ENCODE peak calls at places on chromosome 2, in four cellular contexts. G is A549, M is K562, F is HepG2. U is an unnamed sample.

GRCh38 chr2:38462121-38462634 is 85.1 kb upstream of the ATL2 start:
- DNase-seq in G (peak), M (peak), F (no peak), U (no peak)

GRCh38 chr2:42249887-42250286 is 80.7 kb downstream of the EML4 start:
- DNase-seq in G (no peak), M (no peak), F (no peak), U (no peak)

GRCh38 chr2:74002515-74003391 is 18.0 kb downstream of the TET3 start:
- DNase-seq in G (peak), M (peak), F (peak), U (peak)

GRCh38 chr2:162211747-162212146 is 31.5 kb downstream of the FAP start:
- DNase-seq in G (no peak), F (no peak), M (no peak), U (no peak)

GRCh38 chr2:61538920-61539559 is 884 bp upstream of the XPO1 start:
- DNase-seq in F (peak), M (no peak), G (peak), U (no peak)

GRCh38 chr2:37625781-37626548 is 45.5 kb downstream of the CDC42EP3 start:
- DNase-seq in G (no peak), M (no peak), F (no peak), U (no peak)

GRCh38 chr2:216516730-216517350 is 18.2 kb downstream of the RPL37A start:
- DNase-seq in M (peak), G (peak), F (no peak), U (no peak)

GRCh38 chr2:86298411-86299390 is 38.7 kb downstream of the REEP1 start:
- DNase-seq in M (no peak), F (peak), G (peak), U (peak)

GRCh38 chr2:68292108-68292710 is 27.5 kb downstream of the CNRIP1 start:
- DNase-seq in F (peak), M (peak), G (peak), U (no peak)

GRCh38 chr2:238657132-238658053 is 190.5 kb upstream of the TWIST2 start:
- DNase-seq in M (no peak), F (no peak), G (no peak), U (no peak)

GRCh38 chr2:117195381-117195780 is 619.1 kb upstream of the DDX18 start:
- DNase-seq in M (no peak), G (no peak), F (no peak), U (no peak)

GRCh38 chr2:161036926-161037325 is 123.3 kb upstream of the TANK start:
- DNase-seq in G (no peak), F (no peak), M (no peak), U (no peak)

GRCh38 chr2:16666453-16666801 is 793 bp upstream of the CYRIA start:
- DNase-seq in G (no peak), F (no peak), M (no peak), U (peak)

GRCh38 chr2:196263181-196263747 is 91.9 kb upstream of the STK17B start:
- DNase-seq in F (no peak), G (no peak), M (peak), U (no peak)

GRCh38 chr2:46669996-46670793 is 190.8 kb downstream of the TMEM247 start:
- DNase-seq in F (no peak), M (no peak), G (peak), U (no peak)

GRCh38 chr2:75751824-75752468 is 41.2 kb upstream of the GCFC2 start:
- DNase-seq in F (no peak), M (no peak), G (no peak), U (no peak)

GRCh38 chr2:166031054-166031453 is 77.5 kb upstream of the TTC21B start:
- DNase-seq in G (no peak), F (no peak), M (no peak), U (no peak)

GRCh38 chr2:177338177-177338721 is 54.3 kb upstream of the AGPS start:
- DNase-seq in G (peak), F (peak), M (no peak), U (no peak)

GRCh38 chr2:161122772-161123530 is 37.3 kb upstream of the TANK start:
- DNase-seq in M (peak), F (peak), G (peak), U (no peak)

GRCh38 chr2:60385648-60386047 is 167.8 kb downstream of the BCL11A start:
- DNase-seq in F (no peak), G (no peak), M (no peak), U (no peak)

GRCh38 chr2:31296641-31297287 is 62.8 kb downstream of the EHD3 start:
- DNase-seq in M (no peak), F (no peak), G (no peak), U (no peak)

GRCh38 chr2:42254186-42254911 is 85.2 kb downstream of the EML4 start:
- DNase-seq in G (no peak), F (no peak), M (no peak), U (no peak)

GRCh38 chr2:109393211-109393610 is 220.6 kb downstream of the SEPTIN10 start:
- DNase-seq in G (no peak), F (no peak), M (no peak), U (no peak)

GRCh38 chr2:103887625-103888024 is 966.3 kb upstream of the POU3F3 start:
- DNase-seq in M (no peak), G (no peak), F (no peak), U (no peak)

GRCh38 chr2:100247256-100248043 is 74.9 kb downstream of the LONRF2 start:
- DNase-seq in M (no peak), G (no peak), F (no peak), U (no peak)

GRCh38 chr2:116510117-116510671 is 1304.3 kb upstream of the DDX18 start:
- DNase-seq in M (no peak), F (peak), G (peak), U (no peak)

GRCh38 chr2:37215255-37215654 is 16.1 kb downstream of the CEBPZ start:
- DNase-seq in G (no peak), F (no peak), M (no peak), U (no peak)

GRCh38 chr2:156110890-156111289 is 221.6 kb downstream of the NR4A2 start:
- DNase-seq in M (peak), F (peak), G (peak), U (peak)

GRCh38 chr2:15041429-15041837 is 408.9 kb downstream of the LRATD1 start:
- DNase-seq in F (no peak), M (no peak), G (no peak), U (no peak)

GRCh38 chr2:13106302-13106701 is 389.6 kb downstream of the TRIB2 start:
- DNase-seq in F (no peak), M (no peak), G (no peak), U (no peak)

GRCh38 chr2:68548396-68548795 is 81.0 kb downstream of the APLF start:
- DNase-seq in G (no peak), M (no peak), F (no peak), U (no peak)

GRCh38 chr2:96913398-96914202 is 43.7 kb upstream of the SEMA4C start:
- DNase-seq in G (no peak), F (peak), M (no peak), U (no peak)

GRCh38 chr2:88091943-88092342 is 24.3 kb downstream of the SMYD1 start:
- DNase-seq in G (no peak), F (no peak), M (no peak), U (no peak)

GRCh38 chr2:79585701-79586428 is 73.0 kb downstream of the CTNNA2 start:
- DNase-seq in M (no peak), G (peak), F (no peak), U (no peak)

GRCh38 chr2:28952806-28953190 is 28.3 kb upstream of the TOGARAM2 start:
- DNase-seq in G (peak), M (peak), F (no peak), U (no peak)

GRCh38 chr2:205659922-205660321 is 22.4 kb upstream of the NRP2 start:
- DNase-seq in F (no peak), G (no peak), M (no peak), U (no peak)

GRCh38 chr2:205660521-205661124 is 21.7 kb upstream of the NRP2 start:
- DNase-seq in M (no peak), F (no peak), G (peak), U (no peak)

GRCh38 chr2:205665791-205666190 is 16.5 kb upstream of the NRP2 start:
- DNase-seq in G (no peak), F (no peak), M (no peak), U (no peak)

GRCh38 chr2:205658572-205658971 is 23.7 kb upstream of the NRP2 start:
- DNase-seq in M (no peak), G (no peak), F (no peak), U (no peak)

DNA sequence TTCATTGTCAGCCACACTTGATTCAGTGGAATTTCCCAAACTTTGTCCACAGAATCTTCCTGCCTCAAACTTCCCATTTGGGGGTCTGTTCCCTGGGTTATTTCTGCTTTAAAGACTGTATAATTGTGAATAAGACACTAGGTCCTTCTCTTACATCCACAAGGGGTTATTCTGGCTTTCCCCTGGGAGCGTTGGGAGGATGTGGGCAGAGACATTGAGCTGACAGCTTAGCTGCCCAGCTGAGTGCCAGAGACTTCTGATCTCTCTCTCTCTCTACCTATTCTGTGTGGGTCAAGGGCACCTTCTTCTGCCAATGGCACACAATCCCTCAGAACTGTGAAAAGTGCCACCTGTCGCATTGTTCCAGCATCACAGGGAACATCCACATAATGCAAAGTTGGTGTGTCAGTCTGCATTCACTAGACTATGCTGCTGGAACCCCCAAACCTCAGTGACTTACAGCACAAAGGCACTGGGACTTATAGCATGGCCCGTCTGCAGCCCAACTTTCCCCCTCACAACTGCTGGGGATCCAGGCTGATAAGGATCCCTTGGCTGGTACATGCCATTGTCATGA is 19.8 kb upstream of the NRP2 start:
- DNase-seq in G (no peak), M (no peak), F (no peak), U (no peak)
- TF ChIP-seq NR3C1 in G (no peak), M (no peak), F (no peak), U (no peak)

GRCh38 chr2:203675086-203675485 is 31.4 kb upstream of the CD28 start:
- DNase-seq in F (no peak), G (no peak), M (no peak), U (no peak)
- TF ChIP-seq NR3C1 in F (no peak), G (no peak), M (no peak), U (no peak)

GRCh38 chr2:124024491-124025348 is at the start of gene CNTNAP5:
- DNase-seq in M (peak), G (no peak), F (no peak), U (peak)
- TF ChIP-seq NR3C1 in M (no peak), G (no peak), F (no peak), U (peak)

GRCh38 chr2:71457959-71458322 is 4.6 kb downstream of the DYSF start:
- DNase-seq in F (no peak), G (no peak), M (no peak), U (no peak)

GRCh38 chr2:71459084-71459431 is 5.7 kb downstream of the DYSF start:
- DNase-seq in G (no peak), M (no peak), F (no peak), U (no peak)

GRCh38 chr2:71460056-71460455 is 6.7 kb downstream of the DYSF start:
- DNase-seq in G (no peak), M (no peak), F (no peak), U (no peak)

GRCh38 chr2:71457123-71457958 is 4.0 kb downstream of the DYSF start:
- DNase-seq in M (peak), G (no peak), F (no peak), U (no peak)

DNA sequence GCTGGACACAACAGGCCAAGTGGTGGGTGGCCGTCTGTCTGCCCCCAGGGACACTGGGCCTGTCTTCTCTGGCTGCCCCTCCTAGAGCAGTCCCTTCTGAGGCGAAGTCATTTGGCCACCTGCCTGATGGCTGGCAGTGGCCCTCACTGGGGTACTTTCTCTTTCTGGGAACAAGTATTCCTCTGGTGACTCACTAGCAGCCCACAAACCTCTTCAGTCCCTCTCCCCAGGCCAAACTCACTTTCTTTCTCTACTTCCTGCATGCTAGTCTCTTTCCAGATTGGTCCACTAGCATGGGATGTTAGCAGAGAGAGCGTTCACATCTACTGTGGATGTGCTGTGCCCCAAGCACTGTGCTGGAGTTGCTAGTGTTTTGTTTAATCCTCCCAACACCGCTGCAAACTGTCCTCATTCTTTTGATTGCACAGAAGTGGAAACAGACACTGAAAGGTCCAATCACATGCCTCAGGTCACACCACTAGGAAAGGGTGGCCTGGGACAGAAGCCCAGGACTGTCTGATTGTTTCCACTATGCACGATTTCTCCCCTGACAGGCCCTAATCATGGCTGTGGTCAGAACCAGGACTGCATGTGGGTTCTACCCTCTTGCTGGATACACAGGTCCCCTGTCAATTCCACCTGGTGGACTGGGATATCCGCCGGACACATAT is 5.2 kb downstream of the DYSF start:
- DNase-seq in M (no peak), G (no peak), F (no peak), U (no peak)
- TF ChIP-seq NR3C1 in M (no peak), G (no peak), F (no peak), U (no peak)

GRCh38 chr2:235212501-235212900 is 260.7 kb downstream of the SH3BP4 start:
- DNase-seq in G (no peak), M (no peak), F (no peak), U (no peak)
- TF ChIP-seq NR3C1 in G (no peak), M (no peak), F (no peak), U (no peak)

GRCh38 chr2:152455738-152456137 is 120.8 kb downstream of the FMNL2 start:
- DNase-seq in F (no peak), M (no peak), G (no peak), U (no peak)
- TF ChIP-seq NR3C1 in F (no peak), M (no peak), G (no peak), U (no peak)

GRCh38 chr2:207766697-207767460 is 2.8 kb downstream of the FZD5 start:
- DNase-seq in M (no peak), F (peak), G (no peak), U (peak)

GRCh38 chr2:207768891-207769596 is 662 bp downstream of the FZD5 start:
- DNase-seq in M (peak), F (peak), G (peak), U (peak)

GRCh38 chr2:207765960-207766582 is 3.6 kb downstream of the FZD5 start:
- DNase-seq in M (peak), F (no peak), G (no peak), U (no peak)

GRCh38 chr2:207768168-207768890 is 1.4 kb downstream of the FZD5 start:
- DNase-seq in G (peak), M (no peak), F (peak), U (peak)

GRCh38 chr2:207767461-207768167 is 2.1 kb downstream of the FZD5 start:
- DNase-seq in M (no peak), G (peak), F (peak), U (peak)
- TF ChIP-seq NR3C1 in M (no peak), G (no peak), F (no peak), U (no peak)

DNA sequence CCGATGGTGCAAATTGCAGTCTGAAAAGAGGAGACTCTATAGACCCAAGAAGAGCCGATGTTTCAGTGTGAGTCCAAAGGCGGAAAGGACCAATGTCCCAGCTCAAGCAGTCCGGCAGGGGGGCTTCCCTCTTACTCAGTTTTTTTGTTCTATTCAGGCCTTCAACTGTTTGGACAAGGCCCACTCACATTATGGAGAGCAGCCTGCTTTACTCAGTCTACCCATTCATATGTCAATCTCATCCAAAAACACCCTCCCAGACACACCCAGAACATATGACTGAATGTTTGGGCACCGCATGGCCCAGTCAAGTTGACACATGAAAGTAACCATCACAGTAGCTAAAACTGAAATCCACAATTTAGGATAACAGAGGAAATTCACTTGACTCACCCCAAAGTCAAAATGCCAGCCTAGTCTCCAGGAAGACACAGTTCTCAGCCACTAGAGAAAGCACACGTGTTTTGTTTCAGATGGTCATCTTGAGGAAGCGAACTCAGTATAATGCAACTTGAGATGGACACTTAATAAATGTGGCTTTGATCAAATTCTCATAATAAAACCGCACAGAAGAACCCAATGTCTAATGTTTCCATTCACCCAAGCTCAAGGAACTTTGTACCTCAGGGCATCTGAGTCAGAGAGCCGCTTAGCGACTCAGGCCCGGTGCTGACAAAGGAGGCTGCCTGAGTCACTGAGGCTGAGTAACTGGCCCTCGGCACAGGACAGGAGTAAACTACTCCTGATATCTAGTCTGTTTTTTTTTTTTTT is 2.4 kb downstream of the FHL2 start:
- DNase-seq in F (peak), M (peak), G (peak), U (no peak)
- TF ChIP-seq NR3C1 in F (no peak), M (no peak), G (no peak), U (no peak)

DNA sequence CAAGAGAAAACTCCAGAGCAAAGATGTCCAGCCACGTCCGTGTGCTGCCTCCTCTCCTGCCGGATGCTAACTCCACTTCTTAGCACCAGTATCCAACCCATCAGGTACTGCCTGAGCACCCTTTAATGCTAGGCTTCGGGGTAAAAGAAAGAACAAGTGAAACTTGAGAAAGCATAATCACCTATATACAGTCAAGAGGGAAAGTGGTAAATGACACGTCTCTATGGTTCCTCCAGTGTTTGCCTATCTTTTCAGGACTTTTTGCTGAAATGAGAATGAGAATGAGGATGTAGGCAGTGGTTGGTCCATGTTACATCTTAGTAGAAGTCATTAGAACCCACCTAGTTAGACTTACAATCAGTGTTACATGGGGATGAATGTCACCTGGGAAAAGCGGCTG is 47.9 kb downstream of the EPHA4 start:
- DNase-seq in G (no peak), M (no peak), F (no peak), U (no peak)
- TF ChIP-seq NR3C1 in G (no peak), M (no peak), F (no peak), U (no peak)